ENCODE peak calls at places on chromosome 18, in six cellular contexts. F is CD8-positive, alpha-beta T cell; L is esophagus squamous epithelium; Y is fibroblast of lung; T is ascending aorta; W is lung. D is an unnamed sample.
A peak's percentile ranks its signal among the peaks of the same experiment; 100 is the strongest.

GRCh38 chr18:55387139-55387984 is 200.6 kb downstream of the TCF4 start:
- DNase-seq in T (no peak), Y (no peak), L (no peak), W (no peak), F (no peak), D (no peak)

GRCh38 chr18:49691177-49691608 is 122.1 kb downstream of the ACAA2 start:
- DNase-seq in F (no peak), Y (peak; percentile 90), W (no peak), T (no peak), L (no peak), D (no peak)

GRCh38 chr18:55821219-55821618 is 233.2 kb upstream of the TCF4 start:
- DNase-seq in W (no peak), T (no peak), Y (peak; percentile 31), L (no peak), F (no peak), D (no peak)

GRCh38 chr18:3420919-3421279 is 29.1 kb upstream of the TGIF1 start:
- DNase-seq in L (no peak), F (no peak), Y (no peak), T (no peak), W (no peak), D (no peak)

GRCh38 chr18:73924316-73924715 is 223.3 kb downstream of the FBXO15 start:
- DNase-seq in Y (no peak), F (no peak), W (no peak), T (no peak), L (no peak), D (no peak)

GRCh38 chr18:61972389-61973264 is 79.8 kb upstream of the RNF152 start:
- DNase-seq in W (no peak), L (no peak), F (no peak), T (no peak), Y (no peak), D (no peak)

GRCh38 chr18:8948471-8949149 is 153.9 kb upstream of the NDUFV2 start:
- DNase-seq in L (no peak), W (no peak), F (no peak), T (no peak), Y (peak; percentile 72), D (no peak)

GRCh38 chr18:10336749-10337148 is 117.7 kb upstream of the APCDD1 start:
- DNase-seq in L (no peak), Y (no peak), F (no peak), T (no peak), W (peak; percentile 56), D (no peak)

GRCh38 chr18:69948919-69949537 is 1.4 kb upstream of the CD226 start:
- DNase-seq in L (no peak), W (peak; percentile 30), T (peak; percentile 69), Y (peak; percentile 62), F (no peak), D (peak; percentile 33)

GRCh38 chr18:30334781-30335180 is 707.8 kb downstream of the DSC3 start:
- DNase-seq in W (no peak), T (no peak), L (no peak), Y (no peak), F (no peak), D (no peak)

GRCh38 chr18:67864677-67865340 is 348.3 kb upstream of the DSEL start:
- DNase-seq in T (no peak), Y (peak; percentile 19), F (no peak), L (no peak), W (no peak), D (no peak)

GRCh38 chr18:51998711-51999110 is 341.3 kb upstream of the DCC start:
- DNase-seq in W (no peak), Y (no peak), L (no peak), F (no peak), T (no peak), D (no peak)

GRCh38 chr18:30094556-30094955 is 948.0 kb downstream of the DSC3 start:
- DNase-seq in F (no peak), W (no peak), Y (peak; percentile 32), L (no peak), T (no peak), D (no peak)

GRCh38 chr18:7927119-7927518 is 360.0 kb downstream of the PTPRM start:
- DNase-seq in L (no peak), Y (no peak), F (no peak), W (no peak), T (no peak), D (no peak)

GRCh38 chr18:43651067-43651466 is 373.8 kb upstream of the SYT4 start:
- DNase-seq in Y (no peak), T (no peak), W (no peak), F (no peak), L (no peak), D (no peak)

GRCh38 chr18:24734058-24734457 is 273.6 kb downstream of the HRH4 start:
- DNase-seq in Y (peak; percentile 16), F (no peak), T (no peak), W (peak; percentile 21), L (no peak), D (peak; percentile 53)

GRCh38 chr18:49055787-49056186 is 105.0 kb upstream of the SMAD7 start:
- DNase-seq in W (peak; percentile 39), F (no peak), L (no peak), T (peak; percentile 91), Y (peak; percentile 47), D (peak; percentile 53)

GRCh38 chr18:48850891-48851302 is 99.9 kb downstream of the SMAD7 start:
- DNase-seq in W (no peak), F (no peak), L (no peak), Y (peak; percentile 57), T (peak; percentile 79), D (no peak)

GRCh38 chr18:64119916-64120315 is 29.0 kb downstream of the LINC00305 start:
- DNase-seq in W (no peak), L (no peak), F (no peak), Y (no peak), T (no peak), D (no peak)

GRCh38 chr18:5317186-5317585 is 21.7 kb upstream of the ZBTB14 start:
- DNase-seq in W (no peak), T (no peak), F (no peak), Y (no peak), L (no peak), D (no peak)

GRCh38 chr18:36187138-36187825 is at the start of gene MOCOS:
- DNase-seq in L (no peak), F (peak; percentile 14), Y (peak; percentile 53), W (peak; percentile 84), T (peak; percentile 86), D (peak; percentile 91)

GRCh38 chr18:62778976-62779869 is 63.9 kb downstream of the PHLPP1 start:
- DNase-seq in T (no peak), F (no peak), L (no peak), Y (no peak), W (no peak), D (no peak)

GRCh38 chr18:34655131-34655530 is 55.0 kb upstream of the DTNA start:
- DNase-seq in L (no peak), W (no peak), Y (no peak), T (no peak), F (no peak), D (no peak)

GRCh38 chr18:51149605-51150429 is 47.7 kb downstream of the MEX3C start:
- DNase-seq in Y (peak; percentile 2), F (no peak), W (no peak), T (no peak), L (no peak), D (no peak)

GRCh38 chr18:49045585-49045984 is 94.8 kb upstream of the SMAD7 start:
- DNase-seq in Y (no peak), W (no peak), F (no peak), T (no peak), L (no peak), D (no peak)

GRCh38 chr18:2979027-2979570 is 33.8 kb downstream of the LPIN2 start:
- DNase-seq in L (no peak), Y (peak; percentile 74), W (no peak), T (no peak), F (no peak), D (no peak)

GRCh38 chr18:3966985-3967856 is 487.9 kb downstream of the DLGAP1 start:
- DNase-seq in Y (no peak), W (no peak), F (no peak), L (no peak), T (peak; percentile 77), D (no peak)

GRCh38 chr18:13218376-13219011 is at the start of gene LDLRAD4:
- DNase-seq in Y (no peak), F (peak; percentile 39), W (no peak), L (no peak), T (peak; percentile 79), D (no peak)
- H3K27ac ChIP-seq in Y (no peak within 1 kb of the TSS), F (peak within 1 kb of the TSS; percentile 55), W (peak within 1 kb of the TSS; percentile 65), L (peak within 1 kb of the TSS; percentile 67), T (peak within 1 kb of the TSS; percentile 92), D (peak within 1 kb of the TSS; percentile 74)

DNA sequence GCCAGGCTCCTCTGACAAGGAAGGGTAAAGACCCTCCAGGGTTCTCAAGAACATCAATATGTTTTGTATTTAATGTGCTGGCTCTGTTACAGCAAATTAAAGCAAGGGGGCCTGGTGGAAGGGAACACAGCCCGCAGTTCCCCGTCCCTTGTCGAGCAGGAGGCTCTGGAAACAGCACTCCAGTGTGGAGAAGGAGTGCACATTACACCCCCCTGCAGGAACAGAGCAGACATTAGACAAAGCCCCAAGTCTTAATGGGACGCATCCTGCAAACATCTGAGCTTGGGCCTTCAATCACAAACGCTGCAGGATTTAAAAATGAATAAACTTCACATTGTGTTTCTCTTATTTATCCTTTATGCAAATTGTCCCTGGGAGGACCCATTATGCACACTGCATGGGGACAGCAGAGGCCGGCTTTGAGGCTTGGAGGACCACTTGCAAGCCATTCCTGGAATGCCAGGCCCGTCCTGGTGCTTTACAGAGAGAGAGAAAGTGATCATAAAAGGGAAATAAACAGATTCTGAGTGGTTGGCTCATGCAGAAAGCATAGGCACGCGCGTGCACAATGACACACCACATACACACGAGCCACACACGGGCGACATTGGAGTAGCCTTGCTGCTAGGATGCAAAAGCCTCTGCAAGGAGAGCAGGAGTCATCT is 328.7 kb downstream of the SMAD2 start:
- DNase-seq in F (no peak), L (no peak), Y (no peak), W (no peak), T (no peak), D (no peak)
- TF ChIP-seq CTCF in F (no peak), L (no peak), Y (no peak), W (no peak), T (no peak), D (no peak)

DNA sequence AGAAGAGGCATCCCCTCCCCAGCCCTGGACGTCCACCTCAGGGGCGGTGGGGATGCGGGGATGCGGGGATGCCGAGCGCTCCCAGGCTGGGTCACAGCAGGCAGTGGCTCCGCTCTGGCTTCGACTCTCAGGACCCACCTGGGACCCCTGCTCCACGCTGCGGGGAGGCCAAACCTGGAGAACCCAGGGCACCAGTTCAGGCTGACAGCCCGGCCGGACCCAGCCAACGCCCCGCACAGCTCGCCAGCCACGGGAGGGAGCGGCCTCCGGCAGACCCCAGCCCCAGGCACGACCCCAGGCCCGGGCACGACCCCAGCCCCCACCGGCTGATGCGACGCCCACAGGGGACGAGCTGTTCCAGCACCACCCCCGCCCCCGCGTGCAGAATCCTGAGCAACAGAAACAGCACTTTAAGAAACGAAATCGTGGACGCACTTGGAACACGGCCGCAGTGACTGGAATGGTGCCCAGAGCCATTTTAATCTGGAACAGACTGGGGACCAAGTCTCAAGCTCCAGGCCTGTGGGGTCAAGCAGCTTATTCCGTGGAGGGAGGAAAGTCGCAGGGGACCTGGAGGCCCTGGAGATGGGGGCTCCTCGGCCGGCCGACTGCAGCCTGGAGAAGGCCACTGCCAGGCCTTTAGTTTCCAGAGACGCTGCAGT is 74.3 kb downstream of the MBP start:
- DNase-seq in L (no peak), Y (no peak), T (no peak), W (no peak), F (no peak), D (peak; percentile 23)
- H3K27ac ChIP-seq in L (peak overlapping the region; percentile 18), Y (no peak overlapping the region), T (peak overlapping the region; percentile 51), W (no peak overlapping the region), F (no peak overlapping the region), D (peak overlapping the region; percentile 66)

GRCh38 chr18:41378628-41379027 is 576.4 kb upstream of the PIK3C3 start:
- DNase-seq in W (no peak), F (no peak), T (no peak), L (no peak), Y (peak; percentile 87), D (no peak)
- TF ChIP-seq CTCF in W (no peak), F (no peak), T (no peak), L (no peak), Y (peak; percentile 56), D (no peak)

D was measured in Peyer's patch.